ENCODE peak calls at places on chromosomes 6 and 20, in nine cellular contexts. One of them, this sample, is unnamed.

GRCh38 chr6:69072796-69073195 is 437.7 kb downstream of the ADGRB3 start:
- DNase-seq in right atrium auricular region: no peak
- DNase-seq in astrocyte of the spinal cord: no peak
- DNase-seq in CD8-positive, alpha-beta T cell: no peak
- DNase-seq in cardiac muscle cell: no peak
- DNase-seq in foreskin keratinocyte: no peak
- DNase-seq in nephron progenitor cell: no peak
- DNase-seq in HL-60: no peak
- DNase-seq in progenitor cell of endocrine pancreas: no peak
- DNase-seq in this sample: no peak

GRCh38 chr6:43636312-43636667 is 650 bp downstream of the MAD2L1BP start:
- DNase-seq in nephron progenitor cell: no peak
- DNase-seq in cardiac muscle cell: peak
- DNase-seq in HL-60: no peak
- DNase-seq in right atrium auricular region: no peak
- DNase-seq in CD8-positive, alpha-beta T cell: no peak
- DNase-seq in foreskin keratinocyte: no peak
- DNase-seq in astrocyte of the spinal cord: no peak
- DNase-seq in progenitor cell of endocrine pancreas: no peak
- DNase-seq in this sample: no peak

GRCh38 chr20:40866056-40866455 is 162.6 kb upstream of the TOP1 start:
- DNase-seq in CD8-positive, alpha-beta T cell: no peak
- DNase-seq in progenitor cell of endocrine pancreas: no peak
- DNase-seq in cardiac muscle cell: no peak
- DNase-seq in foreskin keratinocyte: no peak
- DNase-seq in nephron progenitor cell: no peak
- DNase-seq in right atrium auricular region: no peak
- DNase-seq in astrocyte of the spinal cord: no peak
- DNase-seq in HL-60: no peak
- DNase-seq in this sample: no peak

GRCh38 chr6:83970582-83970981 is 63.0 kb upstream of the MRAP2 start:
- DNase-seq in nephron progenitor cell: no peak
- DNase-seq in foreskin keratinocyte: no peak
- DNase-seq in astrocyte of the spinal cord: no peak
- DNase-seq in cardiac muscle cell: no peak
- DNase-seq in CD8-positive, alpha-beta T cell: no peak
- DNase-seq in right atrium auricular region: no peak
- DNase-seq in progenitor cell of endocrine pancreas: no peak
- DNase-seq in HL-60: no peak
- DNase-seq in this sample: no peak

GRCh38 chr6:90204327-90204726 is 92.3 kb downstream of the BACH2 start:
- DNase-seq in astrocyte of the spinal cord: no peak
- DNase-seq in CD8-positive, alpha-beta T cell: no peak
- DNase-seq in foreskin keratinocyte: peak
- DNase-seq in nephron progenitor cell: no peak
- DNase-seq in HL-60: no peak
- DNase-seq in progenitor cell of endocrine pancreas: no peak
- DNase-seq in right atrium auricular region: no peak
- DNase-seq in cardiac muscle cell: no peak
- DNase-seq in this sample: no peak

GRCh38 chr20:35561268-35561667 is 19.4 kb downstream of the ERGIC3 start:
- DNase-seq in CD8-positive, alpha-beta T cell: no peak
- DNase-seq in nephron progenitor cell: peak
- DNase-seq in foreskin keratinocyte: no peak
- DNase-seq in progenitor cell of endocrine pancreas: no peak
- DNase-seq in cardiac muscle cell: peak
- DNase-seq in right atrium auricular region: no peak
- DNase-seq in astrocyte of the spinal cord: peak
- DNase-seq in HL-60: no peak
- DNase-seq in this sample: peak

GRCh38 chr20:7673841-7674240 is 266.4 kb downstream of the HAO1 start:
- DNase-seq in right atrium auricular region: no peak
- DNase-seq in nephron progenitor cell: no peak
- DNase-seq in astrocyte of the spinal cord: peak
- DNase-seq in cardiac muscle cell: peak
- DNase-seq in foreskin keratinocyte: no peak
- DNase-seq in HL-60: no peak
- DNase-seq in CD8-positive, alpha-beta T cell: no peak
- DNase-seq in progenitor cell of endocrine pancreas: no peak
- DNase-seq in this sample: no peak

GRCh38 chr6:131669891-131670290 is 31.3 kb downstream of the OR2A4 start:
- DNase-seq in foreskin keratinocyte: no peak
- DNase-seq in nephron progenitor cell: no peak
- DNase-seq in progenitor cell of endocrine pancreas: no peak
- DNase-seq in astrocyte of the spinal cord: no peak
- DNase-seq in cardiac muscle cell: peak
- DNase-seq in CD8-positive, alpha-beta T cell: no peak
- DNase-seq in right atrium auricular region: no peak
- DNase-seq in HL-60: no peak
- DNase-seq in this sample: no peak

GRCh38 chr6:96015321-96015790 is 418 bp upstream of the FUT9 start:
- DNase-seq in astrocyte of the spinal cord: peak
- DNase-seq in nephron progenitor cell: peak
- DNase-seq in foreskin keratinocyte: no peak
- DNase-seq in HL-60: no peak
- DNase-seq in progenitor cell of endocrine pancreas: peak
- DNase-seq in CD8-positive, alpha-beta T cell: no peak
- DNase-seq in right atrium auricular region: no peak
- DNase-seq in cardiac muscle cell: no peak
- DNase-seq in this sample: peak

GRCh38 chr6:139882234-139882633 is 507.8 kb upstream of the CITED2 start:
- DNase-seq in right atrium auricular region: no peak
- DNase-seq in foreskin keratinocyte: no peak
- DNase-seq in astrocyte of the spinal cord: peak
- DNase-seq in cardiac muscle cell: peak
- DNase-seq in CD8-positive, alpha-beta T cell: no peak
- DNase-seq in progenitor cell of endocrine pancreas: no peak
- DNase-seq in nephron progenitor cell: peak
- DNase-seq in HL-60: no peak
- DNase-seq in this sample: no peak

GRCh38 chr6:139881251-139881650 is 506.8 kb upstream of the CITED2 start:
- DNase-seq in cardiac muscle cell: no peak
- DNase-seq in astrocyte of the spinal cord: no peak
- DNase-seq in CD8-positive, alpha-beta T cell: no peak
- DNase-seq in right atrium auricular region: no peak
- DNase-seq in foreskin keratinocyte: no peak
- DNase-seq in nephron progenitor cell: no peak
- DNase-seq in HL-60: no peak
- DNase-seq in progenitor cell of endocrine pancreas: no peak
- DNase-seq in this sample: no peak

GRCh38 chr6:139879823-139880356 is 505.4 kb upstream of the CITED2 start:
- DNase-seq in cardiac muscle cell: no peak
- DNase-seq in right atrium auricular region: no peak
- DNase-seq in CD8-positive, alpha-beta T cell: no peak
- DNase-seq in nephron progenitor cell: no peak
- DNase-seq in astrocyte of the spinal cord: no peak
- DNase-seq in foreskin keratinocyte: no peak
- DNase-seq in progenitor cell of endocrine pancreas: no peak
- DNase-seq in HL-60: no peak
- DNase-seq in this sample: no peak

GRCh38 chr6:139881728-139882211 is 507.3 kb upstream of the CITED2 start:
- DNase-seq in cardiac muscle cell: peak
- DNase-seq in right atrium auricular region: no peak
- DNase-seq in astrocyte of the spinal cord: peak
- DNase-seq in CD8-positive, alpha-beta T cell: no peak
- DNase-seq in HL-60: peak
- DNase-seq in foreskin keratinocyte: no peak
- DNase-seq in progenitor cell of endocrine pancreas: no peak
- DNase-seq in nephron progenitor cell: peak
- DNase-seq in this sample: peak

DNA sequence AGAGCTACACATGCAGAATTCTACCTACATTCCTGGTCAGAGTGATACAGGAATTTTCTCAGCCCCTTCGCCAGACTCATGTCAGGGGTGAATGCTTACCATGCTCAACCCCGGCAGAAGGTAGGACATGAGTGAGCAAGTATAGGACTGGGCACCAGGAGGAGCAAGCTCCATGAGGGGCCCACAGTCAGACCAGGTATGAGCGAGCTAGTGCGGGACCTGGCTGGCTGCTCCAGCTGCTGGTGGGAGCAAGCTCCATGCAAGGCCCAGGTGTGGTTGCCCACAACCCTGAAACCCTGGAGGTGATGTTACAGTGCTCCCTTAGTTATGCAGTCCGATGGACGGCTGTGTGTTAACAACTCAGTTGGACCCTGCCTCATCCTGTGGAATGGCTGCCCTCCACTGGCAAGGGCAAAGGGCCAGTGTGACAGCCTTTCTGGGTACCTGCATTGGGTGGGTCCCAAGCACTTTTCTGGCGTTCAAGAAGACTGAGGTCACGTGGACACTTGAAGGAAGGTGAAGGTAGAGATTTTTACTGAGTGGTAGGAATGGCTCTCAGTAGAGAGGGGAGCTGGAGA is 503.5 kb upstream of the CITED2 start:
- DNase-seq in progenitor cell of endocrine pancreas: no peak
- DNase-seq in HL-60: no peak
- DNase-seq in nephron progenitor cell: no peak
- DNase-seq in astrocyte of the spinal cord: no peak
- DNase-seq in CD8-positive, alpha-beta T cell: no peak
- DNase-seq in right atrium auricular region: no peak
- DNase-seq in foreskin keratinocyte: no peak
- DNase-seq in cardiac muscle cell: no peak
- DNase-seq in this sample: no peak
- TF ChIP-seq CTCF in progenitor cell of endocrine pancreas: no peak
- TF ChIP-seq CTCF in HL-60: no peak
- TF ChIP-seq CTCF in nephron progenitor cell: no peak
- TF ChIP-seq CTCF in astrocyte of the spinal cord: no peak
- TF ChIP-seq CTCF in CD8-positive, alpha-beta T cell: no peak
- TF ChIP-seq CTCF in right atrium auricular region: no peak
- TF ChIP-seq CTCF in foreskin keratinocyte: peak
- TF ChIP-seq CTCF in cardiac muscle cell: no peak
- TF ChIP-seq CTCF in this sample: no peak

GRCh38 chr6:112502348-112503130 is 155.4 kb downstream of the RFPL4B start:
- DNase-seq in astrocyte of the spinal cord: peak
- DNase-seq in foreskin keratinocyte: no peak
- DNase-seq in nephron progenitor cell: no peak
- DNase-seq in progenitor cell of endocrine pancreas: no peak
- DNase-seq in CD8-positive, alpha-beta T cell: no peak
- DNase-seq in cardiac muscle cell: peak
- DNase-seq in HL-60: no peak
- DNase-seq in right atrium auricular region: no peak
- DNase-seq in this sample: peak
- TF ChIP-seq CTCF in astrocyte of the spinal cord: peak
- TF ChIP-seq CTCF in foreskin keratinocyte: peak
- TF ChIP-seq CTCF in nephron progenitor cell: peak
- TF ChIP-seq CTCF in progenitor cell of endocrine pancreas: peak
- TF ChIP-seq CTCF in CD8-positive, alpha-beta T cell: no peak
- TF ChIP-seq CTCF in cardiac muscle cell: peak
- TF ChIP-seq CTCF in HL-60: no peak
- TF ChIP-seq CTCF in right atrium auricular region: peak
- TF ChIP-seq CTCF in this sample: peak

DNA sequence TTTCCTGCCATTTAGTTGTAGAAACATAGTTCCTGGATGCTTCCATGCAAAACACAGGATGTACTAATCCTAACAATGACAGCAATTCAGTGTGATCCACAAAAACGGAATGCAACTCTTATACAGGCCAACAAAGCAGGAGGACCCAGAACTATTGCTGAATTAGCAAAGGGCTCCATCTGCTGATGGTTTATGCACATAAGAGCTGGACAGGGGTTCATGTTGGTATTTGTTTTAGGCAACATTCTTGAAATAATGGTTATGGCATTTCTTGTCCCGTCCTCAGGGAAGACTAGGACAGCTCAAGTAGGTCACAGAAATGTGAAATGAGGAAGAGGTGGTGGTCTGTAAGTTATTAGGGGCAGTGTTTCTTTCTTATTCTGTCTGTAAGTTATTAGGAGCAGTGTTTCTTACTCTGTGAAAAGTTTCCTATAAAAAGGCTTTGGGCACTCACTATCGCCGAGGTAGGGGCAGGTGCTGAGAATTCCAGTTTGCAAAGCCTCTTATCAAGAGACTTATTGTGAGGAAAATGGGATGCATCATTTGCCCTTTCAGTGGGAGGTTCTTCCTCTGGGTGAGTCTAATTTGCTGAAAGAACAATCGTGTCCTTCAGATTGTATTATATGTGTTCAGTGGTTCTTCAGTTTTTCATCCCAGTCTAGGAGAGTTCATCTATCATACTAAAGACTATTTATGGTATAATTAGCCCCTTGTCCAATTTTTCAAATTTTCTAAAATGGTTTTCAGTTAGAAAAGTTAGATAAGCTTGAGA is 171.1 kb downstream of the MCHR2 start:
- DNase-seq in cardiac muscle cell: peak
- DNase-seq in progenitor cell of endocrine pancreas: no peak
- DNase-seq in nephron progenitor cell: peak
- DNase-seq in right atrium auricular region: no peak
- DNase-seq in foreskin keratinocyte: peak
- DNase-seq in astrocyte of the spinal cord: peak
- DNase-seq in CD8-positive, alpha-beta T cell: no peak
- DNase-seq in HL-60: no peak
- DNase-seq in this sample: peak
- TF ChIP-seq CTCF in cardiac muscle cell: peak
- TF ChIP-seq CTCF in progenitor cell of endocrine pancreas: peak
- TF ChIP-seq CTCF in nephron progenitor cell: peak
- TF ChIP-seq CTCF in right atrium auricular region: peak
- TF ChIP-seq CTCF in foreskin keratinocyte: peak
- TF ChIP-seq CTCF in astrocyte of the spinal cord: peak
- TF ChIP-seq CTCF in CD8-positive, alpha-beta T cell: no peak
- TF ChIP-seq CTCF in HL-60: no peak
- TF ChIP-seq CTCF in this sample: peak

GRCh38 chr6:162618463-162619002 is 109.0 kb downstream of the PRKN start:
- DNase-seq in CD8-positive, alpha-beta T cell: no peak
- DNase-seq in nephron progenitor cell: no peak
- DNase-seq in foreskin keratinocyte: no peak
- DNase-seq in astrocyte of the spinal cord: no peak
- DNase-seq in right atrium auricular region: no peak
- DNase-seq in cardiac muscle cell: no peak
- DNase-seq in progenitor cell of endocrine pancreas: no peak
- DNase-seq in HL-60: no peak
- DNase-seq in this sample: no peak

GRCh38 chr6:162613310-162613709 is 114.3 kb downstream of the PRKN start:
- DNase-seq in astrocyte of the spinal cord: no peak
- DNase-seq in CD8-positive, alpha-beta T cell: no peak
- DNase-seq in HL-60: no peak
- DNase-seq in nephron progenitor cell: no peak
- DNase-seq in progenitor cell of endocrine pancreas: no peak
- DNase-seq in cardiac muscle cell: no peak
- DNase-seq in foreskin keratinocyte: no peak
- DNase-seq in right atrium auricular region: no peak
- DNase-seq in this sample: no peak

GRCh38 chr6:162615016-162615717 is 112.4 kb downstream of the PRKN start:
- DNase-seq in right atrium auricular region: no peak
- DNase-seq in CD8-positive, alpha-beta T cell: no peak
- DNase-seq in progenitor cell of endocrine pancreas: no peak
- DNase-seq in HL-60: no peak
- DNase-seq in astrocyte of the spinal cord: no peak
- DNase-seq in foreskin keratinocyte: no peak
- DNase-seq in nephron progenitor cell: no peak
- DNase-seq in cardiac muscle cell: peak
- DNase-seq in this sample: no peak

GRCh38 chr6:162610351-162610750 is 117.2 kb downstream of the PRKN start:
- DNase-seq in nephron progenitor cell: no peak
- DNase-seq in HL-60: no peak
- DNase-seq in foreskin keratinocyte: no peak
- DNase-seq in progenitor cell of endocrine pancreas: no peak
- DNase-seq in cardiac muscle cell: no peak
- DNase-seq in right atrium auricular region: no peak
- DNase-seq in astrocyte of the spinal cord: no peak
- DNase-seq in CD8-positive, alpha-beta T cell: no peak
- DNase-seq in this sample: no peak

GRCh38 chr6:162612613-162613012 is 115.0 kb downstream of the PRKN start:
- DNase-seq in right atrium auricular region: no peak
- DNase-seq in HL-60: no peak
- DNase-seq in foreskin keratinocyte: no peak
- DNase-seq in progenitor cell of endocrine pancreas: no peak
- DNase-seq in astrocyte of the spinal cord: no peak
- DNase-seq in cardiac muscle cell: no peak
- DNase-seq in nephron progenitor cell: no peak
- DNase-seq in CD8-positive, alpha-beta T cell: no peak
- DNase-seq in this sample: no peak
- TF ChIP-seq CTCF in right atrium auricular region: no peak
- TF ChIP-seq CTCF in HL-60: no peak
- TF ChIP-seq CTCF in foreskin keratinocyte: no peak
- TF ChIP-seq CTCF in progenitor cell of endocrine pancreas: no peak
- TF ChIP-seq CTCF in astrocyte of the spinal cord: no peak
- TF ChIP-seq CTCF in cardiac muscle cell: no peak
- TF ChIP-seq CTCF in nephron progenitor cell: no peak
- TF ChIP-seq CTCF in CD8-positive, alpha-beta T cell: no peak
- TF ChIP-seq CTCF in this sample: no peak